ENCODE peak calls at places on chromosomes 13 and 19, in four cellular contexts. G, T, K and V are unnamed samples.

GRCh38 chr13:50989476-50989875 is 79.9 kb downstream of the RNASEH2B start:
- DNase-seq in G (no peak), T (no peak), K (no peak), V (no peak)

GRCh38 chr13:84296386-84296785 is 414.1 kb upstream of the SLITRK1 start:
- DNase-seq in G (no peak), T (no peak), K (no peak), V (no peak)

GRCh38 chr19:55161571-55162322 is 4.2 kb upstream of the TNNI3 start:
- DNase-seq in G (no peak), T (no peak), K (no peak), V (no peak)

GRCh38 chr19:52991484-52991883 is 22.2 kb upstream of the ERVV-1 start:
- DNase-seq in G (no peak), T (no peak), K (no peak), V (no peak)

GRCh38 chr19:42345191-42345812 is 19.9 kb downstream of the MEGF8 start:
- DNase-seq in G (no peak), T (no peak), K (no peak), V (no peak)

GRCh38 chr19:33512021-33512420 is 9.6 kb downstream of the PEPD start:
- DNase-seq in G (no peak), T (no peak), K (no peak), V (no peak)

GRCh38 chr13:26163812-26164211 is 58.3 kb downstream of the RNF6 start:
- DNase-seq in G (no peak), T (no peak), K (no peak), V (no peak)

GRCh38 chr13:104477256-104477655 is 1411.0 kb upstream of the SLC10A2 start:
- DNase-seq in G (no peak), T (no peak), K (no peak), V (no peak)

GRCh38 chr13:74201530-74201929 is 67.3 kb upstream of the KLF12 start:
- DNase-seq in G (no peak), T (no peak), K (no peak), V (no peak)

GRCh38 chr13:31629085-31629785 is 110.1 kb upstream of the RXFP2 start:
- DNase-seq in G (no peak), T (no peak), K (no peak), V (no peak)

GRCh38 chr19:6233827-6234511 is 45.8 kb downstream of the MLLT1 start:
- DNase-seq in G (no peak), T (peak; percentile 75), K (peak; percentile 70), V (peak; percentile 85)

GRCh38 chr19:28422791-28423650 is 789.9 kb downstream of the UQCRFS1 start:
- DNase-seq in G (no peak), T (no peak), K (no peak), V (no peak)

GRCh38 chr19:49851456-49852259 is 699 bp downstream of the PTOV1 start:
- DNase-seq in G (no peak), T (peak; percentile 50), K (no peak), V (peak; percentile 83)

GRCh38 chr19:7099597-7099921 is 30.1 kb downstream of the ZNF557 start:
- DNase-seq in G (no peak), T (no peak), K (no peak), V (no peak)

GRCh38 chr19:29497686-29498436 is 27.9 kb upstream of the VSTM2B start:
- DNase-seq in G (no peak), T (no peak), K (no peak), V (peak; percentile 35)

GRCh38 chr19:54684537-54684936 is 21.8 kb downstream of the LILRB4 start:
- DNase-seq in G (no peak), T (no peak), K (no peak), V (no peak)

GRCh38 chr19:23071087-23071511 is 45.7 kb upstream of the ZNF730 start:
- DNase-seq in G (no peak), T (peak; percentile 3), K (peak; percentile 31), V (peak; percentile 82)

GRCh38 chr13:40986328-40986856 is 32.7 kb downstream of the ELF1 start:
- DNase-seq in G (no peak), T (no peak), K (no peak), V (no peak)

GRCh38 chr19:8476524-8476923 is 25.9 kb downstream of the PRAM1 start:
- DNase-seq in G (no peak), T (no peak), K (no peak), V (no peak)

GRCh38 chr13:65985632-65986031 is 1244.5 kb downstream of the PCDH9 start:
- DNase-seq in G (no peak), T (no peak), K (no peak), V (no peak)

GRCh38 chr19:4268816-4269430 is 10.1 kb upstream of the SHD start:
- DNase-seq in G (no peak), T (no peak), K (no peak), V (no peak)

GRCh38 chr13:113648218-113648615 is 9.8 kb downstream of the ATP4B start:
- DNase-seq in G (no peak), T (no peak), K (peak; percentile 9), V (peak; percentile 16)

GRCh38 chr13:111623170-111623569 is 302.7 kb downstream of the TEX29 start:
- DNase-seq in G (no peak), T (no peak), K (no peak), V (no peak)

GRCh38 chr19:29371766-29372415 is 153.9 kb upstream of the VSTM2B start:
- DNase-seq in G (no peak), T (no peak), K (no peak), V (no peak)

GRCh38 chr19:23851966-23852365 is 62.7 kb upstream of the ZNF726 start:
- DNase-seq in G (no peak), T (no peak), K (no peak), V (no peak)

GRCh38 chr13:34589581-34589980 is 352.5 kb upstream of the NBEA start:
- DNase-seq in G (no peak), T (peak; percentile 77), K (no peak), V (no peak)

GRCh38 chr13:110379905-110380341 is 72.8 kb downstream of the COL4A2 start:
- DNase-seq in G (no peak), T (no peak), K (no peak), V (no peak)

GRCh38 chr13:91133941-91134772 is 213.3 kb upstream of the MIR17HG start:
- DNase-seq in G (no peak), T (peak; percentile 31), K (no peak), V (no peak)

GRCh38 chr13:111532111-111532510 is 211.7 kb downstream of the TEX29 start:
- DNase-seq in G (no peak), T (no peak), K (no peak), V (no peak)

GRCh38 chr19:46080561-46080960 is 39.8 kb upstream of the IGFL4 start:
- DNase-seq in G (no peak), T (no peak), K (no peak), V (no peak)

GRCh38 chr13:50650936-50651638 is 192.4 kb downstream of the DLEU7 start:
- DNase-seq in G (no peak), T (no peak), K (no peak), V (no peak)

GRCh38 chr13:51856027-51856736 is 5.6 kb upstream of the CCDC70 start:
- DNase-seq in G (no peak), T (no peak), K (no peak), V (no peak)

GRCh38 chr13:99752373-99752772 is 219.2 kb downstream of the ZIC5 start:
- DNase-seq in G (no peak), T (no peak), K (no peak), V (no peak)

GRCh38 chr13:33739254-33739653 is 78.7 kb upstream of the RFC3 start:
- DNase-seq in G (no peak), T (no peak), K (no peak), V (no peak)

GRCh38 chr13:68232351-68233130 is 1002.4 kb upstream of the PCDH9 start:
- DNase-seq in G (no peak), T (no peak), K (no peak), V (no peak)

GRCh38 chr13:20090349-20090748 is 70.5 kb downstream of the GJA3 start:
- DNase-seq in G (no peak), T (no peak), K (no peak), V (no peak)

DNA sequence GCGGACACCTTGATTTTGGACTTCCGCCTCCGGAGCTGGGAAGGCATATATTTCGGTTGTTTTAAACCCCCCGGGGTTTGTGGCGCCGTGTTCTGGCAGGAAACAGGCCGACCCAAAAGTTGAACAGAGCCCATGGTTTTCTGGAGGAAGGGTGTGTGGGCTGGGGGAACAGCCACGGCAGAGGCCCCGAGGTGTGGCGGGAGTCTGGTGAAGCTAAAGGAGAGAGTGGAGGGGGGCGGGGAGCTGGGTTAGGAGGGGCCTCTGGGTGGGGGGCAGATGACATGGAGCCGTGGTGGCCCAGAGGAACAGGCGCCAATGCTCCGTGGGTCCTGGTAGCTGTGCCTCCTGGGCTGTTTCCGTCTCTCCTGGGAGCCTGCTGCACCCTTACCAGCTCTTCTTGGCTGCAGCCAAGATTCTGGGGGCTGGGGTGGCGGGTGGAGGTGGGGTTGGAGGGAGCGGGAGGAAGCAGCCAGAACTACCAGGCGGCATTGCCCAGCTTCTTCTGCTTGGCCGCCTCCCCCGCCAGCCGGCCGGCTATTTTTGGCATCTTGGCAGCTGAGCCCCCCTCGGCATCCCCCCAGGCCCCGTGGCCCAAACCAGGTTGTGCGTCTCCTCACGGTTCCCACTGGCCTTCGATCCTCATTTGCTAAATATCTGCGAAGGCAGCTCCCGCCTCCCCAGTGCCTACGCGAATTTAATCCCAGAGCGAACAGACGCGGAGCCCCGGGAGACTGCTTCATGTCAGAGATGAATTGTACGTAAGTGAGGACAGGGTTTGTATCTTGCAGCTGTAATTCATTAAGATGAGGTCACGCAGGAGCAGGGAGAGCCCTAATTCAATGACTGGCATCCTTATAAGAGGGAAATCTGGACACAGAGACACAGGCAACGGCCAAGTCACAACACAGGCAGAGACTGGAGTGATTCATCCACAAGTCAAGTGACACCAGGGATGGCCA is 12.7 kb upstream of the PEAK3 start:
- DNase-seq in G (no peak), T (no peak), K (no peak), V (no peak)
- H3K4me3 ChIP-seq in G (no peak overlapping the region), T (no peak overlapping the region), K (peak overlapping the region; percentile 49), V (no peak overlapping the region)

GRCh38 chr13:27631156-27631555 is 9.5 kb downstream of the POLR1D start:
- DNase-seq in G (no peak), T (no peak), K (no peak), V (no peak)
- TF ChIP-seq CTCF in G (no peak), T (no peak), K (no peak), V (no peak)

GRCh38 chr19:10842788-10843187 is 5.4 kb upstream of the C19orf38 start:
- DNase-seq in G (no peak), T (no peak), K (no peak), V (no peak)

GRCh38 chr19:10852098-10852800 is 4.0 kb downstream of the C19orf38 start:
- DNase-seq in G (no peak), T (no peak), K (no peak), V (no peak)

GRCh38 chr19:10848208-10848843 is at the start of gene C19orf38:
- DNase-seq in G (no peak), T (no peak), K (no peak), V (no peak)

GRCh38 chr19:10850631-10851030 is 2.4 kb downstream of the C19orf38 start:
- DNase-seq in G (no peak), T (no peak), K (no peak), V (no peak)

GRCh38 chr19:10846500-10847202 is 1.6 kb upstream of the C19orf38 start:
- DNase-seq in G (no peak), T (no peak), K (no peak), V (no peak)
- H3K4me3 ChIP-seq in G (no peak overlapping the region), T (no peak overlapping the region), K (no peak overlapping the region), V (no peak overlapping the region)

GRCh38 chr13:45191874-45192273 is 9.0 kb downstream of the KCTD4 start:
- DNase-seq in G (no peak), T (no peak), K (no peak), V (no peak)

GRCh38 chr13:45196091-45196490 is 4.8 kb downstream of the KCTD4 start:
- DNase-seq in G (no peak), T (no peak), K (no peak), V (no peak)

GRCh38 chr13:45196622-45197021 is 4.2 kb downstream of the KCTD4 start:
- DNase-seq in G (no peak), T (no peak), K (no peak), V (no peak)

GRCh38 chr13:45195421-45195820 is 5.4 kb downstream of the KCTD4 start:
- DNase-seq in G (no peak), T (no peak), K (no peak), V (no peak)

GRCh38 chr13:45194081-45194939 is 6.5 kb downstream of the KCTD4 start:
- DNase-seq in G (no peak), T (no peak), K (peak; percentile 37), V (no peak)
- TF ChIP-seq CTCF in G (no peak), T (no peak), K (peak; percentile 50), V (no peak)